ENCODE peak calls at places on chromosomes 13 and 19, in four cellular contexts. One of them, this sample, is unnamed.

GRCh38 chr19:16338470-16339360 is 14.1 kb downstream of the KLF2 start:
- DNase-seq in HepG2: peak; percentile 28
- DNase-seq in HEK293T: no peak
- DNase-seq in K562: no peak
- DNase-seq in this sample: no peak

GRCh38 chr19:6161271-6161850 is 25.9 kb downstream of the ACSBG2 start:
- DNase-seq in HEK293T: peak; percentile 30
- DNase-seq in HepG2: peak; percentile 13
- DNase-seq in K562: peak; percentile 95
- DNase-seq in this sample: peak; percentile 22

GRCh38 chr19:925912-926594 is at the start of gene ARID3A:
- DNase-seq in HEK293T: peak; percentile 71
- DNase-seq in HepG2: no peak
- DNase-seq in K562: no peak
- DNase-seq in this sample: no peak

GRCh38 chr19:48480151-48480475 is 10.9 kb downstream of the CYTH2 start:
- DNase-seq in HEK293T: no peak
- DNase-seq in HepG2: no peak
- DNase-seq in K562: no peak
- DNase-seq in this sample: peak; percentile 73

GRCh38 chr13:91331047-91331915 is 16.2 kb upstream of the MIR17HG start:
- DNase-seq in HepG2: no peak
- DNase-seq in HEK293T: no peak
- DNase-seq in K562: no peak
- DNase-seq in this sample: no peak

GRCh38 chr19:17948967-17949930 is 16.4 kb downstream of the CCDC124 start:
- DNase-seq in HEK293T: no peak
- DNase-seq in HepG2: no peak
- DNase-seq in K562: no peak
- DNase-seq in this sample: peak; percentile 45

GRCh38 chr19:47572635-47573034 is 313 bp downstream of the ZNF541 start:
- DNase-seq in HEK293T: no peak
- DNase-seq in K562: no peak
- DNase-seq in HepG2: no peak
- DNase-seq in this sample: no peak

GRCh38 chr19:46542428-46543230 is 47.0 kb upstream of the PNMA8B start:
- DNase-seq in HEK293T: peak; percentile 68
- DNase-seq in K562: peak; percentile 91
- DNase-seq in HepG2: peak; percentile 79
- DNase-seq in this sample: peak; percentile 93

GRCh38 chr13:48412881-48413351 is at the start of gene LPAR6:
- DNase-seq in K562: no peak
- DNase-seq in HEK293T: no peak
- DNase-seq in HepG2: peak; percentile 95
- DNase-seq in this sample: no peak

GRCh38 chr19:31517466-31518180 is 168.4 kb upstream of the TSHZ3 start:
- DNase-seq in HepG2: no peak
- DNase-seq in K562: no peak
- DNase-seq in HEK293T: no peak
- DNase-seq in this sample: no peak

GRCh38 chr19:2478756-2479555 is 3.0 kb downstream of the GADD45B start:
- DNase-seq in K562: no peak
- DNase-seq in HepG2: no peak
- DNase-seq in HEK293T: no peak
- DNase-seq in this sample: peak; percentile 57

GRCh38 chr19:30566681-30567420 is 194.7 kb downstream of the ZNF536 start:
- DNase-seq in K562: no peak
- DNase-seq in HepG2: no peak
- DNase-seq in HEK293T: no peak
- DNase-seq in this sample: no peak

GRCh38 chr13:21800847-21801616 is 130.2 kb downstream of the FGF9 start:
- DNase-seq in K562: no peak
- DNase-seq in HEK293T: no peak
- DNase-seq in HepG2: peak; percentile 16
- DNase-seq in this sample: no peak

GRCh38 chr13:59681630-59682311 is 482.0 kb downstream of the DIAPH3 start:
- DNase-seq in K562: no peak
- DNase-seq in HepG2: no peak
- DNase-seq in HEK293T: no peak
- DNase-seq in this sample: no peak

GRCh38 chr13:113637262-113638160 is 20.5 kb downstream of the ATP4B start:
- DNase-seq in HEK293T: no peak
- DNase-seq in HepG2: no peak
- DNase-seq in K562: no peak
- DNase-seq in this sample: peak; percentile 9

GRCh38 chr13:45447050-45447661 is 17.6 kb upstream of the COG3 start:
- DNase-seq in HEK293T: no peak
- DNase-seq in HepG2: peak; percentile 99
- DNase-seq in K562: no peak
- DNase-seq in this sample: no peak

GRCh38 chr13:113532156-113532806 is 41.8 kb upstream of the DCUN1D2 start:
- DNase-seq in K562: no peak
- DNase-seq in HEK293T: no peak
- DNase-seq in HepG2: no peak
- DNase-seq in this sample: peak; percentile 70

GRCh38 chr13:113759525-113760137 is 605 bp downstream of the TMEM255B start:
- DNase-seq in HepG2: no peak
- DNase-seq in K562: no peak
- DNase-seq in HEK293T: peak; percentile 12
- DNase-seq in this sample: no peak

DNA sequence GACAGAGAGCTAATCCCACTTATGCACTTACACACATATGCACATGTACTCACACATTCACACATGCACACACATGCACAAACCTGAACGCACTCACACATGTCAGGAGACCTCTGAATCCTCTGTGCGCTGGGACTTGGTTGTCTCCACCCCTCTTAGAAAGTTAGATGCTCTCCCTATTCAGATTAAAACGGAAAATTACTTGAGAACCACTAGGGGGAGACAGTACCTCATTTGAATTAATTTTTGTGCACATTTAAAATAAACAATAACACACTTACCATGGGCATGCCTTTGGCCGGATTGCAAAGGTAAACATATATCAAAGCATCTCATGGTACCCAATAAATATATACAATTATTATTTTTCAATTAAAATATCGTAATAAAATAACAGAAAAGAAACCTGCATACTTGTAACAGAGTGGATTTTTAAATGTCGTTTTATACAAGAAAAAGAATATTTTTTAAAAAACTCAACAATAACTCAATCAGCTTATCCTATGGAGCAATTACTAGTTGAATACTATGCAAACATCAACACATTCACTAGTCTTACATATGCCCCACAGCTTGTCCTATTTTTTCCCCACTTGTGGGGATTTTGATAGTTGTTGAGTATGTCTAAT is 9.5 kb upstream of the LILRB4 start:
- DNase-seq in HepG2: peak; percentile 8
- DNase-seq in K562: peak; percentile 54
- DNase-seq in HEK293T: peak; percentile 40
- DNase-seq in this sample: no peak
- TF ChIP-seq ELF4 in HepG2: no peak
- TF ChIP-seq ELF4 in K562: no peak
- TF ChIP-seq ELF4 in HEK293T: no peak
- TF ChIP-seq ELF4 in this sample: no peak

GRCh38 chr19:9952276-9952675 is 16.0 kb upstream of the OLFM2 start:
- DNase-seq in HEK293T: no peak
- DNase-seq in HepG2: no peak
- DNase-seq in K562: no peak
- DNase-seq in this sample: no peak

GRCh38 chr19:9958451-9958850 is 22.1 kb upstream of the OLFM2 start:
- DNase-seq in HEK293T: no peak
- DNase-seq in K562: no peak
- DNase-seq in HepG2: no peak
- DNase-seq in this sample: no peak

GRCh38 chr19:9953802-9954542 is 17.7 kb upstream of the OLFM2 start:
- DNase-seq in K562: no peak
- DNase-seq in HepG2: no peak
- DNase-seq in HEK293T: no peak
- DNase-seq in this sample: no peak

GRCh38 chr19:9961103-9961502 is 24.8 kb upstream of the OLFM2 start:
- DNase-seq in K562: no peak
- DNase-seq in HepG2: no peak
- DNase-seq in HEK293T: no peak
- DNase-seq in this sample: no peak

DNA sequence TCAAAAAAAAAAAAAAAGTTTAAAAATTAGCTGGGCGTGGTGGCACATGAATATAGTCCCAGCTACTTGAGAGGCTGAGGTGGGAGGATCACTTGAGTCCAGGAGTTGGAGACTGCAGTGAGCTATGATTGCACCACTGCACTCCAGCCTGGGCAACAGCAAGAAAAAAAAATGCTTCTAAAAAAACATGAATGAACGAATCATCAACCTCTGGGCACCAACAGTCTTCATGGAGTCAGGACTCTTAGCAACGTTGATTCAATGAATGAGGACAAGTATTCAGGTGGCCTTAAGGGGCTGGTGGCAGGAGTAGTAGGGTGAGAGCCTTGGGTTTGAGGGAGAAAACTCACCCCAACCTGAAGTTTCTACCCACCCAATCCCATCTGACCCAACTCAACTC is 20.6 kb upstream of the OLFM2 start:
- DNase-seq in HEK293T: no peak
- DNase-seq in K562: no peak
- DNase-seq in HepG2: no peak
- DNase-seq in this sample: no peak
- TF ChIP-seq ELF4 in HEK293T: no peak
- TF ChIP-seq ELF4 in K562: no peak
- TF ChIP-seq ELF4 in HepG2: no peak
- TF ChIP-seq ELF4 in this sample: no peak

DNA sequence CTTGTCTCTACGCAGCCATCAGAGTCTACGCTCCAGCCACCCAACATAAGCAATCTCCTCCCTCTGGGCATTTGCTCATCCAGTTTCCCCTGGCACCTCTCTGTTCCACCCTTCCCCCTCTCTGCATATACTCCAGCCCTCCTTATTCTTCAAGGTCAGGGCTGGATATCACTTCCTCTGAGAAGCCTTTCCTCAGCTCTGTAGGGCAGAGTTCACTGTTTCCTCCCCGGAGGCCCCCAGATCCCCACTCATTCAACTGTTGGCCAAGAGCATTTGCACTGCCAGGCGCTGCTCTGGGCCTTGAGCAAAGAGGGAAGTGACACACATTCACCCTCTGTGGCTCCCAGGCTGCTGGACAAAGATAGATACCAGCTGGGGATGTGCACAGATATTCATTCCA is 3.3 kb downstream of the FCGRT start:
- DNase-seq in K562: no peak
- DNase-seq in HEK293T: no peak
- DNase-seq in HepG2: no peak
- DNase-seq in this sample: no peak
- TF ChIP-seq ELF4 in K562: no peak
- TF ChIP-seq ELF4 in HEK293T: no peak
- TF ChIP-seq ELF4 in HepG2: no peak
- TF ChIP-seq ELF4 in this sample: no peak

DNA sequence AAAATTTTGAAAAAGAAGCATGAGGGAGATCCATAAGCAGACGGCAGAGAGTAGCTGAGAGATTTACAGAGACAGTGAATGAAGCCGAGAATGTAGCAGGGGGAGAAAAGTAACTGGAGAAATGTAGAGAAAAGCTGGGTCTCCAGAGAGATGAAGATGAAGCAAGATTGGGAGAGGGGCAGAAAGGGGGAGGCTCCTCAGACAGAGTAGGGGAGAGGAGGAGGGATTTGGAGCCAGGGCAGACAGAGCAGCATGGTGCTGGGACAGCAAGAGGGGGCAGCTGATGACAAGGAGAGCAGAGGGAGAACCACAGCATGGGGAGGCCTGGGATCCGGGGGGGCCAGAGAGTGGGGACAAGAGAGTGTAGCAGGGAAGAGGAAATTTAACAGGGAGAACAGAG is 933 bp downstream of the ZNF610 start:
- DNase-seq in K562: no peak
- DNase-seq in HepG2: no peak
- DNase-seq in HEK293T: no peak
- DNase-seq in this sample: no peak
- TF ChIP-seq ELF4 in K562: no peak
- TF ChIP-seq ELF4 in HepG2: no peak
- TF ChIP-seq ELF4 in HEK293T: no peak
- TF ChIP-seq ELF4 in this sample: no peak

DNA sequence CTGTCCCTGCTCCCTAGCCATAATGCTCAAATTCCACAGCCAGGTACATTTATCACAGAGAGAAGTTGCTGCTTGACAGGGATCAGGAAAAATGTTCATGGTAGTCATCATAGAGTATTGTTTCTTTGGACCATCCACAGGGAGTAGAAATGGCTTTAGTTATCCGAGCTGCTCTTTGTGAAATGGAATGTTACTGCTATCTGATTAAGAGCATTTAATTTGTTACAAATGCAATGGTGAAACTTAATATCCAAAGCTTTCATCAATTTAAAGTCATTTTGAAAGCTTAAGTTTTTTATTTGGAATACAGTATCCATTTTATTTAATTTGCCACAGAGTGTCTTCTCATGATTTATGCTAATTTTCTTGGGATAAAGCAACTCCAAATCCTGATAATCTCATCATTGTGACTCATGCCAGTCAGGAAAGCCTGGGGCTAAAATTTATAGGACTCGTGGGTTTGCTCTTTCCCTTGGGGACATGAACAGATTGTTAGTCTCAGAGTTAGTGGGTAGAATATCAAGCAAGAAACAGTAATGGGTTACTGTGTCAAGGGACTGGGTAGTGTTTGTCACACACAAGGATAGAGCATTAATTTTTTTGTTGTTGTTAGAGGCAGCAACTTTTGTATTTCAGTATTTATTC is 59.8 kb downstream of the SCEL start:
- DNase-seq in K562: no peak
- DNase-seq in HepG2: no peak
- DNase-seq in HEK293T: no peak
- DNase-seq in this sample: no peak
- TF ChIP-seq ELF4 in K562: no peak
- TF ChIP-seq ELF4 in HepG2: no peak
- TF ChIP-seq ELF4 in HEK293T: no peak
- TF ChIP-seq ELF4 in this sample: no peak

GRCh38 chr13:111654531-111654930 is 334.1 kb downstream of the TEX29 start:
- DNase-seq in K562: no peak
- DNase-seq in HEK293T: no peak
- DNase-seq in HepG2: no peak
- DNase-seq in this sample: no peak

GRCh38 chr13:111656439-111656838 is 336.0 kb downstream of the TEX29 start:
- DNase-seq in HEK293T: no peak
- DNase-seq in K562: no peak
- DNase-seq in HepG2: no peak
- DNase-seq in this sample: no peak

GRCh38 chr13:111659236-111659635 is 338.8 kb downstream of the TEX29 start:
- DNase-seq in HepG2: no peak
- DNase-seq in HEK293T: no peak
- DNase-seq in K562: no peak
- DNase-seq in this sample: no peak

GRCh38 chr13:111658150-111659100 is 338.0 kb downstream of the TEX29 start:
- DNase-seq in HepG2: no peak
- DNase-seq in HEK293T: no peak
- DNase-seq in K562: no peak
- DNase-seq in this sample: peak; percentile 56

GRCh38 chr13:111657013-111657412 is 336.6 kb downstream of the TEX29 start:
- DNase-seq in HEK293T: no peak
- DNase-seq in HepG2: no peak
- DNase-seq in K562: no peak
- DNase-seq in this sample: no peak
- TF ChIP-seq ELF4 in HEK293T: no peak
- TF ChIP-seq ELF4 in HepG2: no peak
- TF ChIP-seq ELF4 in K562: no peak
- TF ChIP-seq ELF4 in this sample: no peak